ENCODE peak calls at places on chromosomes 16 and 17, in eight cellular contexts. U is iris pigment epithelial cell, B is astrocyte of the hippocampus, Y is cardiac muscle cell, O is T follicular helper cell, P is lower leg skin, Q is EH, I is PC-3. W is an unnamed sample.

GRCh38 chr17:71224824-71225575 is 895.8 kb upstream of the SOX9 start:
- DNase-seq in U (no peak), B (peak), Y (peak), O (no peak), P (no peak), Q (no peak), I (peak), W (no peak)

GRCh38 chr17:79577485-79578187 is 33.2 kb downstream of the RBFOX3 start:
- DNase-seq in U (no peak), B (no peak), Y (no peak), O (no peak), P (no peak), Q (no peak), I (no peak), W (no peak)

GRCh38 chr17:40070895-40071719 is 8.3 kb downstream of the THRA start:
- DNase-seq in U (no peak), B (peak), Y (no peak), O (no peak), P (peak), Q (no peak), I (no peak), W (no peak)

GRCh38 chr16:53754938-53755910 is 51.3 kb downstream of the FTO start:
- DNase-seq in U (peak), B (peak), Y (peak), O (no peak), P (no peak), Q (no peak), I (peak), W (no peak)

GRCh38 chr17:72926171-72926570 is 166.3 kb downstream of the SLC39A11 start:
- DNase-seq in U (peak), B (no peak), Y (no peak), O (no peak), P (no peak), Q (peak), I (no peak), W (no peak)

GRCh38 chr16:84660973-84661372 is 12.7 kb downstream of the KLHL36 start:
- DNase-seq in U (no peak), B (peak), Y (no peak), O (no peak), P (no peak), Q (no peak), I (no peak), W (no peak)

GRCh38 chr17:69246726-69247375 is 18.2 kb upstream of the ABCA10 start:
- DNase-seq in U (peak), B (peak), Y (peak), O (no peak), P (no peak), Q (peak), I (peak), W (peak)

GRCh38 chr16:66275795-66276428 is 90.6 kb upstream of the CDH5 start:
- DNase-seq in U (peak), B (peak), Y (peak), O (no peak), P (peak), Q (peak), I (peak), W (peak)

GRCh38 chr16:7057458-7057857 is 275.2 kb upstream of the RBFOX1 start:
- DNase-seq in U (no peak), B (no peak), Y (no peak), O (no peak), P (no peak), Q (no peak), I (no peak), W (no peak)

GRCh38 chr16:8798174-8798527 is 512 bp downstream of the PMM2 start:
- DNase-seq in U (peak), B (no peak), Y (no peak), O (no peak), P (no peak), Q (no peak), I (peak), W (peak)

GRCh38 chr16:89295071-89295900 is 77.8 kb downstream of the ZNF778 start:
- DNase-seq in U (no peak), B (no peak), Y (no peak), O (no peak), P (no peak), Q (no peak), I (no peak), W (no peak)

GRCh38 chr16:74660383-74660782 is 6.3 kb downstream of the RFWD3 start:
- DNase-seq in U (no peak), B (no peak), Y (no peak), O (no peak), P (no peak), Q (no peak), I (no peak), W (no peak)

GRCh38 chr17:7818026-7818425 is 16.0 kb upstream of the KDM6B start:
- DNase-seq in U (no peak), B (no peak), Y (no peak), O (no peak), P (no peak), Q (no peak), I (no peak), W (no peak)

GRCh38 chr16:89066746-89067145 is 26.9 kb upstream of the ACSF3 start:
- DNase-seq in U (no peak), B (no peak), Y (no peak), O (no peak), P (no peak), Q (no peak), I (no peak), W (no peak)

GRCh38 chr16:65102326-65102725 is 19.5 kb downstream of the CDH11 start:
- DNase-seq in U (no peak), B (no peak), Y (no peak), O (no peak), P (no peak), Q (no peak), I (no peak), W (no peak)

GRCh38 chr16:79981814-79982213 is 381.3 kb upstream of the MAF start:
- DNase-seq in U (no peak), B (no peak), Y (no peak), O (no peak), P (no peak), Q (no peak), I (no peak), W (no peak)